ENCODE peak calls at places on chromosomes 6 and 20, in nine cellular contexts. One of them, this sample, is unnamed.

GRCh38 chr20:48795732-48796131 is 32.1 kb downstream of the PREX1 start:
- DNase-seq in sigmoid colon: no peak
- DNase-seq in stomach: no peak
- DNase-seq in A549: no peak
- DNase-seq in H1: no peak
- DNase-seq in HepG2: no peak
- DNase-seq in GM12878: no peak
- DNase-seq in tibial nerve: no peak
- DNase-seq in transverse colon: no peak
- DNase-seq in this sample: no peak

GRCh38 chr6:27757307-27757706 is 154.9 kb downstream of the OR2B2 start:
- DNase-seq in sigmoid colon: no peak
- DNase-seq in stomach: peak
- DNase-seq in A549: no peak
- DNase-seq in H1: no peak
- DNase-seq in HepG2: no peak
- DNase-seq in GM12878: no peak
- DNase-seq in tibial nerve: no peak
- DNase-seq in transverse colon: peak
- DNase-seq in this sample: peak

GRCh38 chr6:144343736-144344428 is 58.7 kb downstream of the UTRN start:
- DNase-seq in sigmoid colon: no peak
- DNase-seq in stomach: peak
- DNase-seq in A549: no peak
- DNase-seq in H1: no peak
- DNase-seq in HepG2: peak
- DNase-seq in GM12878: peak
- DNase-seq in tibial nerve: no peak
- DNase-seq in transverse colon: peak
- DNase-seq in this sample: no peak

GRCh38 chr6:50030777-50031562 is 9.2 kb upstream of the DEFB110 start:
- DNase-seq in sigmoid colon: no peak
- DNase-seq in stomach: no peak
- DNase-seq in A549: no peak
- DNase-seq in H1: peak
- DNase-seq in HepG2: peak
- DNase-seq in GM12878: no peak
- DNase-seq in tibial nerve: no peak
- DNase-seq in transverse colon: no peak
- DNase-seq in this sample: no peak

GRCh38 chr6:144478487-144478886 is 193.4 kb downstream of the UTRN start:
- DNase-seq in sigmoid colon: no peak
- DNase-seq in stomach: no peak
- DNase-seq in A549: no peak
- DNase-seq in H1: no peak
- DNase-seq in HepG2: no peak
- DNase-seq in GM12878: no peak
- DNase-seq in tibial nerve: peak
- DNase-seq in transverse colon: no peak
- DNase-seq in this sample: peak

GRCh38 chr6:7085911-7086310 is 21.9 kb upstream of the RREB1 start:
- DNase-seq in sigmoid colon: peak
- DNase-seq in stomach: peak
- DNase-seq in A549: no peak
- DNase-seq in H1: no peak
- DNase-seq in HepG2: no peak
- DNase-seq in GM12878: no peak
- DNase-seq in tibial nerve: no peak
- DNase-seq in transverse colon: peak
- DNase-seq in this sample: peak

GRCh38 chr6:117555262-117555849 is 47.0 kb downstream of the GOPC start:
- DNase-seq in sigmoid colon: no peak
- DNase-seq in stomach: no peak
- DNase-seq in A549: no peak
- DNase-seq in H1: no peak
- DNase-seq in HepG2: no peak
- DNase-seq in GM12878: no peak
- DNase-seq in tibial nerve: no peak
- DNase-seq in transverse colon: no peak
- DNase-seq in this sample: no peak

GRCh38 chr6:1917628-1918371 is 308.1 kb downstream of the FOXC1 start:
- DNase-seq in sigmoid colon: no peak
- DNase-seq in stomach: no peak
- DNase-seq in A549: peak
- DNase-seq in H1: peak
- DNase-seq in HepG2: peak
- DNase-seq in GM12878: no peak
- DNase-seq in tibial nerve: no peak
- DNase-seq in transverse colon: no peak
- DNase-seq in this sample: no peak

DNA sequence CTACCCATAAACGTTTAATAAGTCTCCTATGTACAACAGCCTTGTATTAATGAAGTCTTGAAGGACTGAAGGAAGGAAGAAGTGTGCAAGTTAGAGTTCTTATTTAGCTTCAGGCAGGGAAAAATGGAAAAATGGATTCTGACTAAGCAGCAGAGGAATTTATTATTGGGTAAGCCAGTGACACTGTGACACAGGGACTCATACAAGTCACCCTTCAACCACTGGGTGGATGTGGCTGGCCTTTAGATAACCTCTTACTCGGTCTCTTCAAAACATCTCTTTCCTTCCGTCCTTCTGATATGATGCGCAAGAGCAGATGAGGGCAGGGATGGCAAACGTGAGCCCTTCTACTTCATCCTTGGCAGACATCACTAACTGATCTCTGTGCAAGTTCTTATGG is 145.6 kb downstream of the DHX35 start:
- DNase-seq in sigmoid colon: no peak
- DNase-seq in stomach: no peak
- DNase-seq in A549: no peak
- DNase-seq in H1: no peak
- DNase-seq in HepG2: peak
- DNase-seq in GM12878: no peak
- DNase-seq in tibial nerve: no peak
- DNase-seq in transverse colon: no peak
- DNase-seq in this sample: no peak
- H3K27ac ChIP-seq in sigmoid colon: no peak
- H3K27ac ChIP-seq in stomach: no peak
- H3K27ac ChIP-seq in A549: no peak
- H3K27ac ChIP-seq in H1: no peak
- H3K27ac ChIP-seq in HepG2: no peak
- H3K27ac ChIP-seq in GM12878: no peak
- H3K27ac ChIP-seq in tibial nerve: no peak
- H3K27ac ChIP-seq in transverse colon: no peak
- H3K27ac ChIP-seq in this sample: no peak

DNA sequence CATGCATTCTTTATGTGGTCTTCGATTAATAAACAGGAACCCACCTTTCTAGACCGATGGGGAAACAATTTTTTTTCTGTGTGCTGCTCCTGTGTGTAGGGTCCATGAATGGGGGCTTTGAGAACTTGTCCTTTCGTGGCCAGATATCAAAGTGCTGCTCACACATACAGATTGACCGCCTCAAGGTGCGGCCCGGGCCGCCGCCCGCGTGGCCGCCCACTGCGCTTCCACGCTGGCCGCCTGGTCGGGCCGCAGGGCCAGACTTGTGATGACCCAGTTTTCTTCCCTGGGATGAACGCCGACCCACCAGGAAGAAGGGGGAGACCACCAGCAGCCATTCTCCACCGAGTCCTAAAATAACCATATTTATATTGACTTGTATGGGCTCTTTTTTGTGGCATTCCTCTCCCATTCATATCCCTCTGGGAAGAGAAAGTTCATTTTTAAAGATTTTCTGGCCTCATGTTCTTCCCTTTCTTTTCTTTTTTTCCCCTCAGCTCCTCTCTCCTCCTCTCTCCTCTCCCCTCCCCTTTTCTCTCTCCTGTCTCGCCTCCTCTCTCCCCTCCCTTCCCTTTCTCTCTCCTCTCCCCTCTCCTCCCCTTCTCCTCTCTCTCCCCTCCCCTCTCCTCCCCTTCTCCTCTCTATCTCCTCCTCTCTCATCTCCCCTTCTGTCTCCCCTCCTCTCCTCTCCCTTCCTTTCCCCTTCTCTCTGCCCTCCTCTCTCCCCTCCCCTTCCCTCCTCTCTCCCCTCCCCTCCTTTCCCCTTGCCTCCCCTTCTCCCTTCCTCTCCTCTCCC is 264.8 kb upstream of the SUPT3H start:
- DNase-seq in sigmoid colon: no peak
- DNase-seq in stomach: no peak
- DNase-seq in A549: no peak
- DNase-seq in H1: no peak
- DNase-seq in HepG2: no peak
- DNase-seq in GM12878: no peak
- DNase-seq in tibial nerve: no peak
- DNase-seq in transverse colon: no peak
- DNase-seq in this sample: no peak
- TF ChIP-seq EP300 in sigmoid colon: no peak
- TF ChIP-seq EP300 in stomach: no peak
- TF ChIP-seq EP300 in A549: no peak
- TF ChIP-seq EP300 in H1: no peak
- TF ChIP-seq EP300 in HepG2: no peak
- TF ChIP-seq EP300 in GM12878: no peak
- TF ChIP-seq EP300 in tibial nerve: no peak
- TF ChIP-seq EP300 in transverse colon: no peak
- TF ChIP-seq EP300 in this sample: no peak

GRCh38 chr6:139940741-139941712 is 566.6 kb upstream of the CITED2 start:
- DNase-seq in sigmoid colon: no peak
- DNase-seq in stomach: no peak
- DNase-seq in A549: no peak
- DNase-seq in H1: no peak
- DNase-seq in HepG2: no peak
- DNase-seq in GM12878: peak
- DNase-seq in tibial nerve: no peak
- DNase-seq in transverse colon: no peak
- DNase-seq in this sample: no peak
- TF ChIP-seq POLR2A in sigmoid colon: no peak
- TF ChIP-seq POLR2A in stomach: no peak
- TF ChIP-seq POLR2A in A549: no peak
- TF ChIP-seq POLR2A in H1: no peak
- TF ChIP-seq POLR2A in HepG2: no peak
- TF ChIP-seq POLR2A in GM12878: no peak
- TF ChIP-seq POLR2A in tibial nerve: no peak
- TF ChIP-seq POLR2A in transverse colon: no peak
- TF ChIP-seq POLR2A in this sample: no peak

GRCh38 chr6:35487653-35488516 is 9.0 kb downstream of the TEAD3 start:
- DNase-seq in sigmoid colon: peak
- DNase-seq in stomach: peak
- DNase-seq in A549: no peak
- DNase-seq in H1: no peak
- DNase-seq in HepG2: no peak
- DNase-seq in GM12878: no peak
- DNase-seq in tibial nerve: no peak
- DNase-seq in transverse colon: peak
- DNase-seq in this sample: peak
- H3K27ac ChIP-seq in sigmoid colon: peak
- H3K27ac ChIP-seq in stomach: peak
- H3K27ac ChIP-seq in A549: peak
- H3K27ac ChIP-seq in H1: no peak
- H3K27ac ChIP-seq in HepG2: no peak
- H3K27ac ChIP-seq in GM12878: no peak
- H3K27ac ChIP-seq in tibial nerve: peak
- H3K27ac ChIP-seq in transverse colon: peak
- H3K27ac ChIP-seq in this sample: peak

GRCh38 chr20:51220293-51220706 is 197.4 kb upstream of the KCNG1 start:
- DNase-seq in sigmoid colon: no peak
- DNase-seq in stomach: peak
- DNase-seq in A549: peak
- DNase-seq in H1: no peak
- DNase-seq in HepG2: peak
- DNase-seq in GM12878: no peak
- DNase-seq in tibial nerve: no peak
- DNase-seq in transverse colon: peak
- DNase-seq in this sample: no peak
- TF ChIP-seq EP300 in sigmoid colon: no peak
- TF ChIP-seq EP300 in stomach: no peak
- TF ChIP-seq EP300 in A549: no peak
- TF ChIP-seq EP300 in H1: no peak
- TF ChIP-seq EP300 in HepG2: no peak
- TF ChIP-seq EP300 in GM12878: no peak
- TF ChIP-seq EP300 in tibial nerve: no peak
- TF ChIP-seq EP300 in transverse colon: no peak
- TF ChIP-seq EP300 in this sample: no peak

GRCh38 chr6:41638002-41638800 is at the start of gene MDFI:
- DNase-seq in sigmoid colon: no peak
- DNase-seq in stomach: no peak
- DNase-seq in A549: no peak
- DNase-seq in H1: peak
- DNase-seq in HepG2: no peak
- DNase-seq in GM12878: no peak
- DNase-seq in tibial nerve: no peak
- DNase-seq in transverse colon: no peak
- DNase-seq in this sample: peak

GRCh38 chr6:41637179-41638001 is 878 bp upstream of the MDFI start:
- DNase-seq in sigmoid colon: no peak
- DNase-seq in stomach: peak
- DNase-seq in A549: no peak
- DNase-seq in H1: no peak
- DNase-seq in HepG2: no peak
- DNase-seq in GM12878: no peak
- DNase-seq in tibial nerve: no peak
- DNase-seq in transverse colon: no peak
- DNase-seq in this sample: no peak

GRCh38 chr6:41635365-41635764 is 2.9 kb upstream of the MDFI start:
- DNase-seq in sigmoid colon: peak
- DNase-seq in stomach: no peak
- DNase-seq in A549: no peak
- DNase-seq in H1: no peak
- DNase-seq in HepG2: no peak
- DNase-seq in GM12878: no peak
- DNase-seq in tibial nerve: no peak
- DNase-seq in transverse colon: no peak
- DNase-seq in this sample: no peak

GRCh38 chr6:41634657-41635056 is 3.6 kb upstream of the MDFI start:
- DNase-seq in sigmoid colon: peak
- DNase-seq in stomach: no peak
- DNase-seq in A549: no peak
- DNase-seq in H1: no peak
- DNase-seq in HepG2: no peak
- DNase-seq in GM12878: no peak
- DNase-seq in tibial nerve: no peak
- DNase-seq in transverse colon: no peak
- DNase-seq in this sample: no peak

DNA sequence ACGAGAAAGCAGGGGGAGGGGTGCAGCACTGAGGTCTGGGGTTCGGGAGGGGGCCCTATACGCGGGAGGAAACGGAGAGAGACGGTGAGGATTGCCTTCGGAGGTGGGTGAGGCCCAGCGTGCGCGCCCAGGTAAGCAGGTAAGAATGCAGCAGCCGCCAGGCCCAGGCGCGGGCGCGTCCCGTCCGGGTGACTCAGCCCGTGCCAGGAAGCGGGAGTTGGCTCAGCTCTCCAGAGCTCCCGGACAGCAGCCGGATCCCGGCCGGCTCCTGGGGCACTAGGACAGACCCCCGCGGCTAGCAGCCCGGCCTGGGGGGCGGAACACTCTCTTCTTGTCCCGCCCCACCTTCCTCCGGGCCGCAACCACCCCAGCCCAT is 1.5 kb upstream of the MDFI start:
- DNase-seq in sigmoid colon: peak
- DNase-seq in stomach: peak
- DNase-seq in A549: peak
- DNase-seq in H1: peak
- DNase-seq in HepG2: no peak
- DNase-seq in GM12878: no peak
- DNase-seq in tibial nerve: no peak
- DNase-seq in transverse colon: peak
- DNase-seq in this sample: peak
- TF ChIP-seq POLR2A in sigmoid colon: no peak
- TF ChIP-seq POLR2A in stomach: no peak
- TF ChIP-seq POLR2A in A549: no peak
- TF ChIP-seq POLR2A in H1: no peak
- TF ChIP-seq POLR2A in HepG2: no peak
- TF ChIP-seq POLR2A in GM12878: no peak
- TF ChIP-seq POLR2A in tibial nerve: no peak
- TF ChIP-seq POLR2A in transverse colon: no peak
- TF ChIP-seq POLR2A in this sample: no peak

This sample was measured in ovary.